ENCODE peak calls at places on chromosome 18, in five cellular contexts. I, R, T, D and Q are unnamed samples. For H3K9me3 and H3K4me1, the result is how much of the 10 kb centered on the place peaks cover.

GRCh38 chr18:48875314-48875941 is 75.3 kb downstream of the SMAD7 start:
- DNase-seq in I (no peak), R (no peak), T (no peak), D (no peak), Q (no peak)

GRCh38 chr18:25557006-25557405 is 205.0 kb upstream of the ZNF521 start:
- DNase-seq in I (no peak), R (no peak), T (no peak), D (no peak), Q (no peak)

GRCh38 chr18:37956020-37956419 is 390.4 kb upstream of the CELF4 start:
- DNase-seq in I (no peak), R (no peak), T (no peak), D (no peak), Q (no peak)

GRCh38 chr18:59232309-59233016 is 12.5 kb downstream of the GRP start:
- DNase-seq in I (no peak), R (no peak), T (no peak), D (no peak), Q (no peak)

GRCh38 chr18:5972298-5972697 is 77.0 kb upstream of the TMEM200C start:
- DNase-seq in I (no peak), R (peak), T (no peak), D (no peak), Q (no peak)

GRCh38 chr18:21686282-21687105 is 18.1 kb downstream of the ABHD3 start:
- DNase-seq in I (no peak), R (no peak), T (no peak), D (no peak), Q (no peak)

GRCh38 chr18:25351280-25351772 is 640 bp downstream of the ZNF521 start:
- DNase-seq in I (no peak), R (no peak), T (no peak), D (no peak), Q (no peak)

GRCh38 chr18:49926076-49926745 is 112.9 kb upstream of the ACAA2 start:
- DNase-seq in I (no peak), R (no peak), T (no peak), D (peak), Q (no peak)

GRCh38 chr18:62566199-62566598 is 43.4 kb downstream of the ZCCHC2 start:
- DNase-seq in I (no peak), R (no peak), T (no peak), D (no peak), Q (no peak)

GRCh38 chr18:29892960-29893558 is 1149.5 kb downstream of the DSC3 start:
- DNase-seq in I (no peak), R (no peak), T (no peak), D (no peak), Q (no peak)

GRCh38 chr18:21194871-21195771 is 46.9 kb upstream of the GREB1L start:
- DNase-seq in I (peak), R (no peak), T (no peak), D (peak), Q (no peak)

GRCh38 chr18:35526476-35527120 is 28.8 kb upstream of the INO80C start:
- DNase-seq in I (no peak), R (no peak), T (no peak), D (peak), Q (no peak)

GRCh38 chr18:67726882-67727281 is 210.4 kb upstream of the DSEL start:
- DNase-seq in I (no peak), R (no peak), T (no peak), D (no peak), Q (no peak)

GRCh38 chr18:63953811-63954210 is 4.7 kb downstream of the HMSD start:
- DNase-seq in I (no peak), R (no peak), T (no peak), D (no peak), Q (no peak)

GRCh38 chr18:28510210-28510609 is 333.3 kb upstream of the CDH2 start:
- DNase-seq in I (no peak), R (no peak), T (no peak), D (no peak), Q (no peak)

GRCh38 chr18:47204908-47205522 is 28.9 kb upstream of the IER3IP1 start:
- DNase-seq in I (peak), R (no peak), T (no peak), D (no peak), Q (peak)

GRCh38 chr18:10454800-10455550 is 540 bp downstream of the APCDD1 start:
- DNase-seq in I (no peak), R (no peak), T (no peak), D (no peak), Q (no peak)

GRCh38 chr18:49206717-49207116 is 253.7 kb downstream of the DYM start:
- DNase-seq in I (no peak), R (no peak), T (no peak), D (no peak), Q (no peak)

GRCh38 chr18:68449292-68449691 is 265.6 kb downstream of the TMX3 start:
- DNase-seq in I (no peak), R (no peak), T (no peak), D (peak), Q (no peak)

GRCh38 chr18:2716394-2717326 is 61.1 kb downstream of the SMCHD1 start:
- DNase-seq in I (no peak), R (no peak), T (no peak), D (no peak), Q (no peak)

GRCh38 chr18:47288741-47289140 is 37.3 kb upstream of the SKOR2 start:
- DNase-seq in I (no peak), R (no peak), T (no peak), D (no peak), Q (no peak)

GRCh38 chr18:8319798-8320477 is 289.3 kb upstream of the RAB12 start:
- DNase-seq in I (no peak), R (no peak), T (no peak), D (peak), Q (no peak)

GRCh38 chr18:59388817-59389216 is 29.8 kb upstream of the LMAN1 start:
- DNase-seq in I (no peak), R (no peak), T (no peak), D (no peak), Q (no peak)

GRCh38 chr18:5543854-5544389 is at the start of gene EPB41L3:
- DNase-seq in I (peak), R (no peak), T (no peak), D (peak), Q (no peak)

GRCh38 chr18:62069556-62069955 is 117.3 kb downstream of the PIGN start:
- DNase-seq in I (no peak), R (no peak), T (no peak), D (no peak), Q (no peak)

GRCh38 chr18:27213123-27213717 is 28.1 kb upstream of the CHST9 start:
- DNase-seq in I (no peak), R (no peak), T (no peak), D (no peak), Q (no peak)

GRCh38 chr18:35730738-35731370 is 149.3 kb downstream of the GALNT1 start:
- DNase-seq in I (no peak), R (no peak), T (no peak), D (no peak), Q (no peak)

GRCh38 chr18:63979409-63979908 is 9.6 kb downstream of the SERPINB8 start:
- DNase-seq in I (peak), R (no peak), T (no peak), D (peak), Q (peak)

GRCh38 chr18:10518595-10519273 is 7.1 kb upstream of the NAPG start:
- DNase-seq in I (no peak), R (no peak), T (no peak), D (no peak), Q (no peak)

GRCh38 chr18:64244571-64244970 is 95.7 kb upstream of the LINC00305 start:
- DNase-seq in I (no peak), R (no peak), T (no peak), D (no peak), Q (peak)

GRCh38 chr18:58535340-58536186 is 93.3 kb downstream of the ALPK2 start:
- DNase-seq in I (no peak), R (peak), T (no peak), D (peak), Q (no peak)

GRCh38 chr18:22102948-22103663 is 66.3 kb upstream of the GATA6 start:
- DNase-seq in I (no peak), R (no peak), T (no peak), D (no peak), Q (no peak)

GRCh38 chr18:39799010-39799409 is 2156.0 kb upstream of the PIK3C3 start:
- DNase-seq in I (no peak), R (no peak), T (no peak), D (no peak), Q (no peak)

GRCh38 chr18:41906528-41907256 is 48.3 kb upstream of the PIK3C3 start:
- DNase-seq in I (peak), R (peak), T (no peak), D (peak), Q (no peak)

GRCh38 chr18:56841836-56842235 is 190.7 kb downstream of the WDR7 start:
- DNase-seq in I (no peak), R (no peak), T (no peak), D (no peak), Q (no peak)

GRCh38 chr18:48442761-48443160 is 33.6 kb upstream of the ZBTB7C start:
- DNase-seq in I (no peak), R (no peak), T (no peak), D (no peak), Q (no peak)

DNA sequence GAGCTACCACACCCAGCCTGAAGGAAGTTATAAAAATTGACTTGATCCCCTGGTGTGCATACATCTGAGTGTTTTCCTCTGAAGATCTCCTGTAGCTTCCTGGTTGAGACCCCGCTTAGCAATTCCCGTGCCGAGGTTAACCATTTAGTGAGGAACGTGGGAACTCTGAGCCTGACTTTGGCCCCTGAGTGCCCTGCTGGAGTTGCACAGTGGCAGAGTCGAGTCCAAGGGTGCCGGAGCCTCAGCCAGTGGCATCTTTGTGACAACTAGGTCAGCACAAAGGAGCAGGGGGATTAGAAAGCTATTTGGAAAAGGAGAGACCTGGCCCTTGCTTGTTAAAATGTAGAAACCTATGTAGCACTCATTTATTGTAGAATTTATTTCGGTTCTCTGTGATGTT is 561.2 kb upstream of the SALL3 start:
- DNase-seq in I (no peak), R (no peak), T (no peak), D (no peak), Q (no peak)
- H3K9me3 ChIP-seq in I (under half), R (under half), T (under half), D (under half), Q (under half)

GRCh38 chr18:23301971-23302370 is 151.1 kb upstream of the RIOK3 start:
- DNase-seq in I (no peak), R (no peak), T (no peak), D (no peak), Q (no peak)

GRCh38 chr18:23300211-23300887 is 152.7 kb upstream of the RIOK3 start:
- DNase-seq in I (no peak), R (no peak), T (no peak), D (no peak), Q (no peak)

GRCh38 chr18:23306842-23307241 is 146.2 kb upstream of the RIOK3 start:
- DNase-seq in I (no peak), R (peak), T (no peak), D (no peak), Q (no peak)

GRCh38 chr18:23302514-23302851 is 150.6 kb upstream of the RIOK3 start:
- DNase-seq in I (no peak), R (no peak), T (no peak), D (no peak), Q (no peak)

DNA sequence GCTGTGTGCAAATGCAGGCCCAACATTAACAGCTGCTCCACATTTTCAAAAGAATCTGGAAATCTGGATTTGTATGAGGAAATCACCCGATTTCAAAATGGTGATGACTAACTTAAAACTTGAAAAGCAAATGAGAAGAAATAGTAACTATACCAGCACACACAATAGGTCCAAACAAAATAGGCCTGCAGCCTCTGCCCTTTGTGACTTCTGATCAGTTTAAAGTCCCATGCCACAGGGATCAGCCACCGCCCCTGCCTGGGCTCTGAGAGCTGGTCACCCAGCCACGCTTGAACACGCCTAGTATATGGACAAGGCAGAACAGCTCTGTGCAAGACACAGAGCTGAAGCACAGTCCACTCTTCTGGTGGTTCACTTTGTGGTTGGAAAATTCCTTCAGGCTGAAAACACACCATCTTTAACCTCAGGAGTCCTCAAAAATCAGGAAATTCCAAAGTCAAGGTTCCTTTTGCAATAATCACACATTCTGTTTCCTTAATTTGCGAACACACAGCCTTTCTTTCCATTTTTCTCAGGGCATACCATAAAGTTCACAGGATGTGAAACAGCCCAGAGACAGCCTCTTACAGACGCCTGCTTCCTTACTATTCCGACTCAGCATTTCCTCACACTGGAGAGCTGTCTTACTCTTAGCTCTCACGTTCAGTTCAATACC is 150.1 kb upstream of the RIOK3 start:
- DNase-seq in I (no peak), R (no peak), T (no peak), D (peak), Q (no peak)
- H3K4me1 ChIP-seq in I (under half), R (under half), T (under half), D (under half), Q (under half)

GRCh38 chr18:77379976-77380375 is 130.3 kb downstream of the GALR1 start:
- DNase-seq in I (no peak), R (no peak), T (no peak), D (no peak), Q (no peak)
- H3K9me3 ChIP-seq in I (under half), R (under half), T (under half), D (under half), Q (under half)

GRCh38 chr18:33802955-33803354 is 224.9 kb downstream of the ASXL3 start:
- DNase-seq in I (no peak), R (no peak), T (no peak), D (no peak), Q (no peak)

GRCh38 chr18:33805592-33805991 is 227.6 kb downstream of the ASXL3 start:
- DNase-seq in I (no peak), R (no peak), T (no peak), D (no peak), Q (no peak)

GRCh38 chr18:33804258-33804657 is 226.2 kb downstream of the ASXL3 start:
- DNase-seq in I (no peak), R (no peak), T (no peak), D (peak), Q (no peak)
- H3K4me1 ChIP-seq in I (under half), R (under half), T (under half), D (under half), Q (under half)

DNA sequence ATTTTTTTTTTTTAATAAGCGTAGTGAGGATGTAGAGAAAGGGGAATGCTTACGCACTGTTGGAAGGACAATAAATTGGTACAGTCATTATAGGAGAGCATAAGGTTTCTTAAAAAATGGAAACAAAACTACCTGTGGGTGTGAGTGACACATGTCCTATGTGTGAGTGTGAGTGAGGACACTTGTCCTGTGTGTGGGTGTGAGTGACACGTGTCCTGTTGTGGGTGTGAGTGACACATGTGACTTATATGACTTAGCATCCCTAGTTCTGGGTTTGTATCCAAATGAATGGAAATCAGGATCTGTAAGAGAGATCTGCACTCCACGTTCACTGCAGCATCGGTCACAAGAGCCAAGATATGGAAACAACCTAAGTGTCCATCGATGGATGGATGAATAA is 91.8 kb downstream of the CBLN2 start:
- DNase-seq in I (no peak), R (no peak), T (no peak), D (no peak), Q (no peak)
- H3K9me3 ChIP-seq in I (under half), R (under half), T (under half), D (under half), Q (under half)

GRCh38 chr18:32276256-32276655 is 86.4 kb downstream of the MEP1B start:
- DNase-seq in I (no peak), R (no peak), T (no peak), D (no peak), Q (no peak)
- H3K4me1 ChIP-seq in I (under half), R (under half), T (under half), D (under half), Q (under half)

GRCh38 chr18:71324356-71324755 is 1035.5 kb downstream of the SOCS6 start:
- DNase-seq in I (no peak), R (no peak), T (no peak), D (no peak), Q (no peak)

GRCh38 chr18:71321319-71321718 is 1032.5 kb downstream of the SOCS6 start:
- DNase-seq in I (no peak), R (no peak), T (no peak), D (no peak), Q (no peak)

GRCh38 chr18:71322201-71322600 is 1033.4 kb downstream of the SOCS6 start:
- DNase-seq in I (no peak), R (no peak), T (no peak), D (no peak), Q (no peak)

GRCh38 chr18:71327443-71328120 is 1038.7 kb downstream of the SOCS6 start:
- DNase-seq in I (no peak), R (no peak), T (no peak), D (no peak), Q (no peak)

DNA sequence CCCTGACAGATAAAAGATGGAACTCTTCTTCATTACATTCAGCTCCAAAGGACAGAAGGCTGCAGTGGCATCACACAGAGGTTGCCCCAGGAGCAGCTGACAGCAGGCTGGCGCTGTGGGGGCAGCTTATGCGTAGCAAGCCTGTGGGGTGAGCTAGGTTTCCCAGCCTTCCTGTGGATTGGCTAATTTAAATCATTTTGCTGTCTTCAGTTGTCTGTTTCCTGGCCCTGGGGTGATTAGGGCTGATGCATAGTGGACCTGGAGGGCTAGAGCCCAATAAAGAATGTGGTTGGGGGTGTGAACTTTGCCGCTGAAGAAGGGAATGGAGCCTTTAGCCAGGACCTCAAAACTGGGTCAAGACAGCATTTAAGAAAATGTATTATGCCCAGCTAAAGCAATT is 1038.0 kb downstream of the SOCS6 start:
- DNase-seq in I (no peak), R (no peak), T (no peak), D (no peak), Q (no peak)
- H3K9me3 ChIP-seq in I (under half), R (under half), T (under half), D (under half), Q (under half)

DNA sequence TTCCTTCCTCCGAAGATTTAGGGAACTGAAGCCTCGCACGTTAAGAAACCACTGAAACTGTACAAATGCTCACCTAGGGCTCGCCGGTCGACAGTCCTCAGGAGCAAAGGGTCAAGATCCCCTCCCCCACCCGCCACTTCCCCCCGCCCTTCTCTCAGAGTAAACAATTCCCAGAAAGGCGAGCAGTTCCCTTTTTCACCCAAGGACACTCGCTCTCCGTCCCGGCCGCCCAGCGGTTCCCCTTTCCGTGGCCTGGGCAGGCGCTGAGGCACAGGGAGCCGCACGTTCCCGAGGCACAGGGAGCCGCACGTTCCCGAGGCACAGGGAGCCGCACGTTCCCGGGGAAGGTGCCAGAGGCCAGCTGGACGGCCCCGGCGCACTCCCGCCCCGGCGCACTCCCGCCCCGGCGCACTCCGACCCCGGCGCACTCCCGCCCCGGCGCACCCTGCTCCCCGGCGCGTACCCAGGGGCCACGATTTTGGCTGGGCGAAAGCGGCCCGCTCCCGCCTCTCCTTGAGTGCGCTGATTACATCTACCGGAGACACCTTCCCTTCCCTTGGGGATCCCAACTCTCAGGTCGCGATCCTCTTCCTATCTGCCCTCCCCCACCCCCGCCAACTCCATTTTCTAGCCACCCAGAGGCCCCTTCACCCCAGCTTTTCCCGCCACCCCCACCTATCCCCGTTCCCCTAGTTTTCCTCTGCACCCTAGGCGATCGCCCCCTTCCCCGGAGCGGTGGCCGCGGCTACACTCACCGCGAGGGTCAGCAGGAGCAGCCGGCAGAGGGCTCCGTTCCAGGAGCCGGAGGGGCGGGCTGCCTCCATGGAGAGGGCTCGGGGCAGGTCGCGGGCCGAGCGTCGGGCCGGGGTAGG is 837 bp downstream of the DSC2 start:
- DNase-seq in I (no peak), R (no peak), T (peak), D (no peak), Q (no peak)
- H3K4me1 ChIP-seq in I (under half), R (under half), T (under half), D (under half), Q (under half)

GRCh38 chr18:79889569-79889968 is 61.9 kb downstream of the SLC66A2 start:
- DNase-seq in I (no peak), R (no peak), T (no peak), D (no peak), Q (no peak)
- H3K9me3 ChIP-seq in I (under half), R (under half), T (under half), D (under half), Q (under half)